ENCODE peak calls at places on chromosomes 2 and 18, in nine cellular contexts. One of them, this sample, is unnamed.
A peak's percentile ranks its signal among the peaks of the same experiment; 100 is the strongest.

GRCh38 chr2:169976335-169976851 is 149.1 kb downstream of the UBR3 start:
- DNase-seq in endothelial cell: no peak
- DNase-seq in retina: no peak
- DNase-seq in activated CD4-positive, alpha-beta T cell treated with anti-CD3 and anti-CD28 coated beads, Interleukin-2, amount 50 U/mL, for 1 hour: no peak
- DNase-seq in islet precursor cell: no peak
- DNase-seq in HT1080: no peak
- DNase-seq in posterior cingulate gyrus: no peak
- DNase-seq in MCF 10A: no peak
- DNase-seq in hippocampal formation: no peak
- DNase-seq in this sample: no peak

GRCh38 chr2:224861266-224861665 is 145.1 kb upstream of the CCDC195 start:
- DNase-seq in endothelial cell: no peak
- DNase-seq in retina: no peak
- DNase-seq in activated CD4-positive, alpha-beta T cell treated with anti-CD3 and anti-CD28 coated beads, Interleukin-2, amount 50 U/mL, for 1 hour: no peak
- DNase-seq in islet precursor cell: no peak
- DNase-seq in HT1080: no peak
- DNase-seq in posterior cingulate gyrus: no peak
- DNase-seq in MCF 10A: peak; percentile 53
- DNase-seq in hippocampal formation: no peak
- DNase-seq in this sample: no peak

GRCh38 chr18:41714872-41715271 is 240.2 kb upstream of the PIK3C3 start:
- DNase-seq in endothelial cell: no peak
- DNase-seq in retina: no peak
- DNase-seq in activated CD4-positive, alpha-beta T cell treated with anti-CD3 and anti-CD28 coated beads, Interleukin-2, amount 50 U/mL, for 1 hour: no peak
- DNase-seq in islet precursor cell: no peak
- DNase-seq in HT1080: no peak
- DNase-seq in posterior cingulate gyrus: no peak
- DNase-seq in MCF 10A: no peak
- DNase-seq in hippocampal formation: no peak
- DNase-seq in this sample: no peak

GRCh38 chr2:211877061-211877460 is 661.5 kb downstream of the ERBB4 start:
- DNase-seq in endothelial cell: no peak
- DNase-seq in retina: no peak
- DNase-seq in activated CD4-positive, alpha-beta T cell treated with anti-CD3 and anti-CD28 coated beads, Interleukin-2, amount 50 U/mL, for 1 hour: no peak
- DNase-seq in islet precursor cell: no peak
- DNase-seq in HT1080: no peak
- DNase-seq in posterior cingulate gyrus: no peak
- DNase-seq in MCF 10A: no peak
- DNase-seq in hippocampal formation: no peak
- DNase-seq in this sample: no peak

GRCh38 chr2:119598576-119598975 is 54.3 kb downstream of the CFAP221 start:
- DNase-seq in endothelial cell: no peak
- DNase-seq in retina: peak; percentile 16
- DNase-seq in activated CD4-positive, alpha-beta T cell treated with anti-CD3 and anti-CD28 coated beads, Interleukin-2, amount 50 U/mL, for 1 hour: no peak
- DNase-seq in islet precursor cell: no peak
- DNase-seq in HT1080: no peak
- DNase-seq in posterior cingulate gyrus: no peak
- DNase-seq in MCF 10A: no peak
- DNase-seq in hippocampal formation: no peak
- DNase-seq in this sample: no peak

GRCh38 chr2:228731517-228731916 is 539.6 kb downstream of the PID1 start:
- DNase-seq in endothelial cell: no peak
- DNase-seq in retina: no peak
- DNase-seq in activated CD4-positive, alpha-beta T cell treated with anti-CD3 and anti-CD28 coated beads, Interleukin-2, amount 50 U/mL, for 1 hour: no peak
- DNase-seq in islet precursor cell: peak; percentile 66
- DNase-seq in HT1080: peak; percentile 91
- DNase-seq in posterior cingulate gyrus: no peak
- DNase-seq in MCF 10A: peak; percentile 74
- DNase-seq in hippocampal formation: no peak
- DNase-seq in this sample: peak; percentile 39

GRCh38 chr18:56307771-56308170 is 330.6 kb downstream of the TXNL1 start:
- DNase-seq in endothelial cell: no peak
- DNase-seq in retina: no peak
- DNase-seq in activated CD4-positive, alpha-beta T cell treated with anti-CD3 and anti-CD28 coated beads, Interleukin-2, amount 50 U/mL, for 1 hour: no peak
- DNase-seq in islet precursor cell: no peak
- DNase-seq in HT1080: no peak
- DNase-seq in posterior cingulate gyrus: no peak
- DNase-seq in MCF 10A: no peak
- DNase-seq in hippocampal formation: no peak
- DNase-seq in this sample: no peak

GRCh38 chr2:239538357-239539052 is 137.7 kb upstream of the HDAC4 start:
- DNase-seq in endothelial cell: no peak
- DNase-seq in retina: no peak
- DNase-seq in activated CD4-positive, alpha-beta T cell treated with anti-CD3 and anti-CD28 coated beads, Interleukin-2, amount 50 U/mL, for 1 hour: no peak
- DNase-seq in islet precursor cell: no peak
- DNase-seq in HT1080: no peak
- DNase-seq in posterior cingulate gyrus: no peak
- DNase-seq in MCF 10A: no peak
- DNase-seq in hippocampal formation: no peak
- DNase-seq in this sample: no peak

GRCh38 chr2:79180092-79180491 is 20.5 kb upstream of the REG3A start:
- DNase-seq in endothelial cell: no peak
- DNase-seq in retina: no peak
- DNase-seq in activated CD4-positive, alpha-beta T cell treated with anti-CD3 and anti-CD28 coated beads, Interleukin-2, amount 50 U/mL, for 1 hour: no peak
- DNase-seq in islet precursor cell: no peak
- DNase-seq in HT1080: no peak
- DNase-seq in posterior cingulate gyrus: no peak
- DNase-seq in MCF 10A: no peak
- DNase-seq in hippocampal formation: no peak
- DNase-seq in this sample: no peak

GRCh38 chr2:166632616-166633015 is 138.6 kb upstream of the SCN7A start:
- DNase-seq in endothelial cell: no peak
- DNase-seq in retina: no peak
- DNase-seq in activated CD4-positive, alpha-beta T cell treated with anti-CD3 and anti-CD28 coated beads, Interleukin-2, amount 50 U/mL, for 1 hour: no peak
- DNase-seq in islet precursor cell: peak; percentile 53
- DNase-seq in HT1080: peak; percentile 90
- DNase-seq in posterior cingulate gyrus: no peak
- DNase-seq in MCF 10A: peak; percentile 90
- DNase-seq in hippocampal formation: no peak
- DNase-seq in this sample: no peak

GRCh38 chr2:175766880-175767279 is 235.2 kb downstream of the LNPK start:
- DNase-seq in endothelial cell: no peak
- DNase-seq in retina: no peak
- DNase-seq in activated CD4-positive, alpha-beta T cell treated with anti-CD3 and anti-CD28 coated beads, Interleukin-2, amount 50 U/mL, for 1 hour: no peak
- DNase-seq in islet precursor cell: no peak
- DNase-seq in HT1080: peak; percentile 40
- DNase-seq in posterior cingulate gyrus: no peak
- DNase-seq in MCF 10A: peak; percentile 20
- DNase-seq in hippocampal formation: no peak
- DNase-seq in this sample: no peak

GRCh38 chr18:68916734-68917133 is 118.9 kb downstream of the CCDC102B start:
- DNase-seq in endothelial cell: no peak
- DNase-seq in retina: no peak
- DNase-seq in activated CD4-positive, alpha-beta T cell treated with anti-CD3 and anti-CD28 coated beads, Interleukin-2, amount 50 U/mL, for 1 hour: no peak
- DNase-seq in islet precursor cell: peak; percentile 73
- DNase-seq in HT1080: peak; percentile 89
- DNase-seq in posterior cingulate gyrus: no peak
- DNase-seq in MCF 10A: peak; percentile 85
- DNase-seq in hippocampal formation: no peak
- DNase-seq in this sample: no peak

GRCh38 chr2:230888824-230889400 is 24.2 kb downstream of the ITM2C start:
- DNase-seq in endothelial cell: no peak
- DNase-seq in retina: no peak
- DNase-seq in activated CD4-positive, alpha-beta T cell treated with anti-CD3 and anti-CD28 coated beads, Interleukin-2, amount 50 U/mL, for 1 hour: no peak
- DNase-seq in islet precursor cell: no peak
- DNase-seq in HT1080: no peak
- DNase-seq in posterior cingulate gyrus: no peak
- DNase-seq in MCF 10A: no peak
- DNase-seq in hippocampal formation: no peak
- DNase-seq in this sample: no peak

GRCh38 chr2:32058130-32058529 is 5.2 kb upstream of the SPAST start:
- DNase-seq in endothelial cell: no peak
- DNase-seq in retina: no peak
- DNase-seq in activated CD4-positive, alpha-beta T cell treated with anti-CD3 and anti-CD28 coated beads, Interleukin-2, amount 50 U/mL, for 1 hour: no peak
- DNase-seq in islet precursor cell: peak; percentile 56
- DNase-seq in HT1080: peak; percentile 17
- DNase-seq in posterior cingulate gyrus: no peak
- DNase-seq in MCF 10A: no peak
- DNase-seq in hippocampal formation: no peak
- DNase-seq in this sample: no peak

GRCh38 chr2:65918760-65919187 is 486.4 kb upstream of the SPRED2 start:
- DNase-seq in endothelial cell: no peak
- DNase-seq in retina: no peak
- DNase-seq in activated CD4-positive, alpha-beta T cell treated with anti-CD3 and anti-CD28 coated beads, Interleukin-2, amount 50 U/mL, for 1 hour: no peak
- DNase-seq in islet precursor cell: no peak
- DNase-seq in HT1080: no peak
- DNase-seq in posterior cingulate gyrus: no peak
- DNase-seq in MCF 10A: no peak
- DNase-seq in hippocampal formation: no peak
- DNase-seq in this sample: no peak

GRCh38 chr18:27752944-27753343 is 424.0 kb downstream of the CDH2 start:
- DNase-seq in endothelial cell: no peak
- DNase-seq in retina: no peak
- DNase-seq in activated CD4-positive, alpha-beta T cell treated with anti-CD3 and anti-CD28 coated beads, Interleukin-2, amount 50 U/mL, for 1 hour: no peak
- DNase-seq in islet precursor cell: no peak
- DNase-seq in HT1080: no peak
- DNase-seq in posterior cingulate gyrus: no peak
- DNase-seq in MCF 10A: no peak
- DNase-seq in hippocampal formation: no peak
- DNase-seq in this sample: no peak

GRCh38 chr2:238635637-238636036 is 208.9 kb downstream of the ASB1 start:
- DNase-seq in endothelial cell: no peak
- DNase-seq in retina: peak; percentile 64
- DNase-seq in activated CD4-positive, alpha-beta T cell treated with anti-CD3 and anti-CD28 coated beads, Interleukin-2, amount 50 U/mL, for 1 hour: no peak
- DNase-seq in islet precursor cell: peak; percentile 26
- DNase-seq in HT1080: no peak
- DNase-seq in posterior cingulate gyrus: no peak
- DNase-seq in MCF 10A: no peak
- DNase-seq in hippocampal formation: no peak
- DNase-seq in this sample: no peak

GRCh38 chr2:167550448-167550847 is 662.2 kb downstream of the XIRP2 start:
- DNase-seq in endothelial cell: no peak
- DNase-seq in retina: no peak
- DNase-seq in activated CD4-positive, alpha-beta T cell treated with anti-CD3 and anti-CD28 coated beads, Interleukin-2, amount 50 U/mL, for 1 hour: no peak
- DNase-seq in islet precursor cell: no peak
- DNase-seq in HT1080: peak; percentile 34
- DNase-seq in posterior cingulate gyrus: no peak
- DNase-seq in MCF 10A: peak; percentile 20
- DNase-seq in hippocampal formation: no peak
- DNase-seq in this sample: no peak

GRCh38 chr2:134371041-134371440 is 117.2 kb downstream of the MGAT5 start:
- DNase-seq in endothelial cell: no peak
- DNase-seq in retina: no peak
- DNase-seq in activated CD4-positive, alpha-beta T cell treated with anti-CD3 and anti-CD28 coated beads, Interleukin-2, amount 50 U/mL, for 1 hour: no peak
- DNase-seq in islet precursor cell: no peak
- DNase-seq in HT1080: no peak
- DNase-seq in posterior cingulate gyrus: no peak
- DNase-seq in MCF 10A: no peak
- DNase-seq in hippocampal formation: no peak
- DNase-seq in this sample: no peak

GRCh38 chr2:7061921-7062320 is 144.7 kb downstream of the RNF144A start:
- DNase-seq in endothelial cell: no peak
- DNase-seq in retina: no peak
- DNase-seq in activated CD4-positive, alpha-beta T cell treated with anti-CD3 and anti-CD28 coated beads, Interleukin-2, amount 50 U/mL, for 1 hour: no peak
- DNase-seq in islet precursor cell: no peak
- DNase-seq in HT1080: no peak
- DNase-seq in posterior cingulate gyrus: no peak
- DNase-seq in MCF 10A: no peak
- DNase-seq in hippocampal formation: no peak
- DNase-seq in this sample: no peak

GRCh38 chr2:205435970-205436369 is 246.3 kb upstream of the NRP2 start:
- DNase-seq in endothelial cell: no peak
- DNase-seq in retina: no peak
- DNase-seq in activated CD4-positive, alpha-beta T cell treated with anti-CD3 and anti-CD28 coated beads, Interleukin-2, amount 50 U/mL, for 1 hour: no peak
- DNase-seq in islet precursor cell: no peak
- DNase-seq in HT1080: peak; percentile 90
- DNase-seq in posterior cingulate gyrus: no peak
- DNase-seq in MCF 10A: peak; percentile 16
- DNase-seq in hippocampal formation: no peak
- DNase-seq in this sample: no peak

GRCh38 chr18:56532176-56532840 is 106.1 kb downstream of the TXNL1 start:
- DNase-seq in endothelial cell: no peak
- DNase-seq in retina: no peak
- DNase-seq in activated CD4-positive, alpha-beta T cell treated with anti-CD3 and anti-CD28 coated beads, Interleukin-2, amount 50 U/mL, for 1 hour: no peak
- DNase-seq in islet precursor cell: no peak
- DNase-seq in HT1080: peak; percentile 46
- DNase-seq in posterior cingulate gyrus: no peak
- DNase-seq in MCF 10A: no peak
- DNase-seq in hippocampal formation: no peak
- DNase-seq in this sample: no peak

GRCh38 chr2:61670591-61671503 is 132.7 kb upstream of the XPO1 start:
- DNase-seq in endothelial cell: no peak
- DNase-seq in retina: peak; percentile 4
- DNase-seq in activated CD4-positive, alpha-beta T cell treated with anti-CD3 and anti-CD28 coated beads, Interleukin-2, amount 50 U/mL, for 1 hour: no peak
- DNase-seq in islet precursor cell: no peak
- DNase-seq in HT1080: no peak
- DNase-seq in posterior cingulate gyrus: no peak
- DNase-seq in MCF 10A: peak; percentile 26
- DNase-seq in hippocampal formation: peak; percentile 84
- DNase-seq in this sample: no peak

GRCh38 chr2:158112971-158113370 is 11.3 kb downstream of the UPP2 start:
- DNase-seq in endothelial cell: no peak
- DNase-seq in retina: no peak
- DNase-seq in activated CD4-positive, alpha-beta T cell treated with anti-CD3 and anti-CD28 coated beads, Interleukin-2, amount 50 U/mL, for 1 hour: no peak
- DNase-seq in islet precursor cell: no peak
- DNase-seq in HT1080: no peak
- DNase-seq in posterior cingulate gyrus: no peak
- DNase-seq in MCF 10A: no peak
- DNase-seq in hippocampal formation: no peak
- DNase-seq in this sample: no peak

GRCh38 chr2:127715778-127716449 is 14.6 kb downstream of the SFT2D3 start:
- DNase-seq in endothelial cell: no peak
- DNase-seq in retina: no peak
- DNase-seq in activated CD4-positive, alpha-beta T cell treated with anti-CD3 and anti-CD28 coated beads, Interleukin-2, amount 50 U/mL, for 1 hour: no peak
- DNase-seq in islet precursor cell: no peak
- DNase-seq in HT1080: no peak
- DNase-seq in posterior cingulate gyrus: no peak
- DNase-seq in MCF 10A: no peak
- DNase-seq in hippocampal formation: no peak
- DNase-seq in this sample: no peak

GRCh38 chr2:2879776-2880175 is 497.8 kb downstream of the EIPR1 start:
- DNase-seq in endothelial cell: no peak
- DNase-seq in retina: peak; percentile 34
- DNase-seq in activated CD4-positive, alpha-beta T cell treated with anti-CD3 and anti-CD28 coated beads, Interleukin-2, amount 50 U/mL, for 1 hour: no peak
- DNase-seq in islet precursor cell: peak; percentile 39
- DNase-seq in HT1080: no peak
- DNase-seq in posterior cingulate gyrus: no peak
- DNase-seq in MCF 10A: no peak
- DNase-seq in hippocampal formation: no peak
- DNase-seq in this sample: no peak

GRCh38 chr2:157475722-157476390 is 32.0 kb upstream of the CYTIP start:
- DNase-seq in endothelial cell: no peak
- DNase-seq in retina: no peak
- DNase-seq in activated CD4-positive, alpha-beta T cell treated with anti-CD3 and anti-CD28 coated beads, Interleukin-2, amount 50 U/mL, for 1 hour: no peak
- DNase-seq in islet precursor cell: no peak
- DNase-seq in HT1080: no peak
- DNase-seq in posterior cingulate gyrus: no peak
- DNase-seq in MCF 10A: no peak
- DNase-seq in hippocampal formation: no peak
- DNase-seq in this sample: no peak

GRCh38 chr18:76806301-76806700 is 16.1 kb upstream of the ZNF236 start:
- DNase-seq in endothelial cell: no peak
- DNase-seq in retina: no peak
- DNase-seq in activated CD4-positive, alpha-beta T cell treated with anti-CD3 and anti-CD28 coated beads, Interleukin-2, amount 50 U/mL, for 1 hour: no peak
- DNase-seq in islet precursor cell: no peak
- DNase-seq in HT1080: no peak
- DNase-seq in posterior cingulate gyrus: no peak
- DNase-seq in MCF 10A: peak; percentile 81
- DNase-seq in hippocampal formation: no peak
- DNase-seq in this sample: no peak

GRCh38 chr2:184938221-184938985 is 340.1 kb downstream of the ZNF804A start:
- DNase-seq in endothelial cell: no peak
- DNase-seq in retina: no peak
- DNase-seq in activated CD4-positive, alpha-beta T cell treated with anti-CD3 and anti-CD28 coated beads, Interleukin-2, amount 50 U/mL, for 1 hour: no peak
- DNase-seq in islet precursor cell: no peak
- DNase-seq in HT1080: no peak
- DNase-seq in posterior cingulate gyrus: no peak
- DNase-seq in MCF 10A: no peak
- DNase-seq in hippocampal formation: no peak
- DNase-seq in this sample: no peak

GRCh38 chr2:44912660-44913059 is 28.8 kb upstream of the SIX3 start:
- DNase-seq in endothelial cell: no peak
- DNase-seq in retina: no peak
- DNase-seq in activated CD4-positive, alpha-beta T cell treated with anti-CD3 and anti-CD28 coated beads, Interleukin-2, amount 50 U/mL, for 1 hour: no peak
- DNase-seq in islet precursor cell: no peak
- DNase-seq in HT1080: peak; percentile 77
- DNase-seq in posterior cingulate gyrus: no peak
- DNase-seq in MCF 10A: peak; percentile 93
- DNase-seq in hippocampal formation: no peak
- DNase-seq in this sample: no peak

GRCh38 chr2:119827866-119828507 is 68.3 kb downstream of the PTPN4 start:
- DNase-seq in endothelial cell: no peak
- DNase-seq in retina: peak; percentile 18
- DNase-seq in activated CD4-positive, alpha-beta T cell treated with anti-CD3 and anti-CD28 coated beads, Interleukin-2, amount 50 U/mL, for 1 hour: no peak
- DNase-seq in islet precursor cell: no peak
- DNase-seq in HT1080: peak; percentile 46
- DNase-seq in posterior cingulate gyrus: no peak
- DNase-seq in MCF 10A: peak; percentile 54
- DNase-seq in hippocampal formation: no peak
- DNase-seq in this sample: no peak